ENCODE peak calls at places on chromosomes 5 and 9, in eight cellular contexts. One of them, this sample, is unnamed.

GRCh38 chr9:114031948-114032688 is 46.0 kb downstream of the AMBP start:
- DNase-seq in mammary epithelial cell: no peak
- DNase-seq in Peyer's patch: peak
- DNase-seq in body of pancreas: peak
- DNase-seq in endothelial cell of umbilical vein: no peak
- DNase-seq in CD8-positive, alpha-beta T cell: no peak
- DNase-seq in keratinocyte: no peak
- DNase-seq in lower leg skin: peak
- DNase-seq in this sample: no peak

GRCh38 chr9:111955048-111955447 is 58.4 kb downstream of the UGCG start:
- DNase-seq in mammary epithelial cell: no peak
- DNase-seq in Peyer's patch: no peak
- DNase-seq in body of pancreas: no peak
- DNase-seq in endothelial cell of umbilical vein: no peak
- DNase-seq in CD8-positive, alpha-beta T cell: no peak
- DNase-seq in keratinocyte: no peak
- DNase-seq in lower leg skin: no peak
- DNase-seq in this sample: no peak

GRCh38 chr5:6475626-6476312 is 27.1 kb downstream of the UBE2QL1 start:
- DNase-seq in mammary epithelial cell: no peak
- DNase-seq in Peyer's patch: no peak
- DNase-seq in body of pancreas: peak
- DNase-seq in endothelial cell of umbilical vein: no peak
- DNase-seq in CD8-positive, alpha-beta T cell: no peak
- DNase-seq in keratinocyte: no peak
- DNase-seq in lower leg skin: no peak
- DNase-seq in this sample: no peak

GRCh38 chr9:99249619-99250018 is 27.5 kb downstream of the SEC61B start:
- DNase-seq in mammary epithelial cell: no peak
- DNase-seq in Peyer's patch: no peak
- DNase-seq in body of pancreas: no peak
- DNase-seq in endothelial cell of umbilical vein: no peak
- DNase-seq in CD8-positive, alpha-beta T cell: no peak
- DNase-seq in keratinocyte: no peak
- DNase-seq in lower leg skin: no peak
- DNase-seq in this sample: no peak

GRCh38 chr9:75239176-75239575 is 150.9 kb downstream of the OSTF1 start:
- DNase-seq in mammary epithelial cell: peak
- DNase-seq in Peyer's patch: no peak
- DNase-seq in body of pancreas: peak
- DNase-seq in endothelial cell of umbilical vein: no peak
- DNase-seq in CD8-positive, alpha-beta T cell: no peak
- DNase-seq in keratinocyte: peak
- DNase-seq in lower leg skin: peak
- DNase-seq in this sample: no peak

GRCh38 chr5:167573274-167574127 is 717.9 kb upstream of the WWC1 start:
- DNase-seq in mammary epithelial cell: peak
- DNase-seq in Peyer's patch: no peak
- DNase-seq in body of pancreas: no peak
- DNase-seq in endothelial cell of umbilical vein: no peak
- DNase-seq in CD8-positive, alpha-beta T cell: no peak
- DNase-seq in keratinocyte: no peak
- DNase-seq in lower leg skin: no peak
- DNase-seq in this sample: no peak

GRCh38 chr5:158313027-158313738 is 454.2 kb upstream of the CLINT1 start:
- DNase-seq in mammary epithelial cell: no peak
- DNase-seq in Peyer's patch: no peak
- DNase-seq in body of pancreas: no peak
- DNase-seq in endothelial cell of umbilical vein: no peak
- DNase-seq in CD8-positive, alpha-beta T cell: no peak
- DNase-seq in keratinocyte: no peak
- DNase-seq in lower leg skin: no peak
- DNase-seq in this sample: no peak

GRCh38 chr9:89625721-89626687 is 21.2 kb downstream of the GADD45G start:
- DNase-seq in mammary epithelial cell: no peak
- DNase-seq in Peyer's patch: peak
- DNase-seq in body of pancreas: no peak
- DNase-seq in endothelial cell of umbilical vein: no peak
- DNase-seq in CD8-positive, alpha-beta T cell: no peak
- DNase-seq in keratinocyte: no peak
- DNase-seq in lower leg skin: no peak
- DNase-seq in this sample: no peak

GRCh38 chr5:111197523-111197922 is 26.7 kb upstream of the CAMK4 start:
- DNase-seq in mammary epithelial cell: no peak
- DNase-seq in Peyer's patch: no peak
- DNase-seq in body of pancreas: peak
- DNase-seq in endothelial cell of umbilical vein: no peak
- DNase-seq in CD8-positive, alpha-beta T cell: no peak
- DNase-seq in keratinocyte: no peak
- DNase-seq in lower leg skin: no peak
- DNase-seq in this sample: no peak

GRCh38 chr9:79687131-79687447 is 115.3 kb downstream of the TLE4 start:
- DNase-seq in mammary epithelial cell: no peak
- DNase-seq in Peyer's patch: no peak
- DNase-seq in body of pancreas: no peak
- DNase-seq in endothelial cell of umbilical vein: no peak
- DNase-seq in CD8-positive, alpha-beta T cell: peak
- DNase-seq in keratinocyte: no peak
- DNase-seq in lower leg skin: no peak
- DNase-seq in this sample: no peak

GRCh38 chr5:173602423-173602822 is 14.0 kb downstream of the BOD1 start:
- DNase-seq in mammary epithelial cell: no peak
- DNase-seq in Peyer's patch: no peak
- DNase-seq in body of pancreas: peak
- DNase-seq in endothelial cell of umbilical vein: no peak
- DNase-seq in CD8-positive, alpha-beta T cell: no peak
- DNase-seq in keratinocyte: no peak
- DNase-seq in lower leg skin: no peak
- DNase-seq in this sample: no peak

GRCh38 chr5:17157916-17158529 is 59.4 kb upstream of the BASP1 start:
- DNase-seq in mammary epithelial cell: peak
- DNase-seq in Peyer's patch: no peak
- DNase-seq in body of pancreas: no peak
- DNase-seq in endothelial cell of umbilical vein: peak
- DNase-seq in CD8-positive, alpha-beta T cell: no peak
- DNase-seq in keratinocyte: peak
- DNase-seq in lower leg skin: no peak
- DNase-seq in this sample: no peak

GRCh38 chr5:117093653-117094052 is 519.0 kb upstream of the SEMA6A start:
- DNase-seq in mammary epithelial cell: no peak
- DNase-seq in Peyer's patch: no peak
- DNase-seq in body of pancreas: no peak
- DNase-seq in endothelial cell of umbilical vein: no peak
- DNase-seq in CD8-positive, alpha-beta T cell: no peak
- DNase-seq in keratinocyte: no peak
- DNase-seq in lower leg skin: no peak
- DNase-seq in this sample: no peak

GRCh38 chr5:117098094-117098493 is 523.5 kb upstream of the SEMA6A start:
- DNase-seq in mammary epithelial cell: no peak
- DNase-seq in Peyer's patch: no peak
- DNase-seq in body of pancreas: no peak
- DNase-seq in endothelial cell of umbilical vein: no peak
- DNase-seq in CD8-positive, alpha-beta T cell: no peak
- DNase-seq in keratinocyte: no peak
- DNase-seq in lower leg skin: no peak
- DNase-seq in this sample: no peak

GRCh38 chr5:117095322-117095721 is 520.7 kb upstream of the SEMA6A start:
- DNase-seq in mammary epithelial cell: no peak
- DNase-seq in Peyer's patch: no peak
- DNase-seq in body of pancreas: no peak
- DNase-seq in endothelial cell of umbilical vein: no peak
- DNase-seq in CD8-positive, alpha-beta T cell: no peak
- DNase-seq in keratinocyte: no peak
- DNase-seq in lower leg skin: no peak
- DNase-seq in this sample: no peak

GRCh38 chr5:117094114-117094815 is 519.6 kb upstream of the SEMA6A start:
- DNase-seq in mammary epithelial cell: no peak
- DNase-seq in Peyer's patch: no peak
- DNase-seq in body of pancreas: no peak
- DNase-seq in endothelial cell of umbilical vein: no peak
- DNase-seq in CD8-positive, alpha-beta T cell: no peak
- DNase-seq in keratinocyte: no peak
- DNase-seq in lower leg skin: no peak
- DNase-seq in this sample: no peak

GRCh38 chr5:117095803-117096332 is 521.2 kb upstream of the SEMA6A start:
- DNase-seq in mammary epithelial cell: no peak
- DNase-seq in Peyer's patch: no peak
- DNase-seq in body of pancreas: no peak
- DNase-seq in endothelial cell of umbilical vein: no peak
- DNase-seq in CD8-positive, alpha-beta T cell: no peak
- DNase-seq in keratinocyte: no peak
- DNase-seq in lower leg skin: no peak
- DNase-seq in this sample: no peak
- TF ChIP-seq CTCF in mammary epithelial cell: no peak
- TF ChIP-seq CTCF in Peyer's patch: no peak
- TF ChIP-seq CTCF in body of pancreas: no peak
- TF ChIP-seq CTCF in endothelial cell of umbilical vein: no peak
- TF ChIP-seq CTCF in CD8-positive, alpha-beta T cell: no peak
- TF ChIP-seq CTCF in keratinocyte: no peak
- TF ChIP-seq CTCF in lower leg skin: no peak
- TF ChIP-seq CTCF in this sample: no peak

GRCh38 chr5:38401145-38401544 is 142.8 kb downstream of the EGFLAM start:
- DNase-seq in mammary epithelial cell: no peak
- DNase-seq in Peyer's patch: no peak
- DNase-seq in body of pancreas: no peak
- DNase-seq in endothelial cell of umbilical vein: no peak
- DNase-seq in CD8-positive, alpha-beta T cell: no peak
- DNase-seq in keratinocyte: no peak
- DNase-seq in lower leg skin: no peak
- DNase-seq in this sample: no peak

GRCh38 chr5:38408446-38409175 is 147.8 kb downstream of the LIFR start:
- DNase-seq in mammary epithelial cell: no peak
- DNase-seq in Peyer's patch: no peak
- DNase-seq in body of pancreas: no peak
- DNase-seq in endothelial cell of umbilical vein: no peak
- DNase-seq in CD8-positive, alpha-beta T cell: no peak
- DNase-seq in keratinocyte: no peak
- DNase-seq in lower leg skin: no peak
- DNase-seq in this sample: no peak

GRCh38 chr5:38404236-38404635 is 145.9 kb downstream of the EGFLAM start:
- DNase-seq in mammary epithelial cell: no peak
- DNase-seq in Peyer's patch: no peak
- DNase-seq in body of pancreas: no peak
- DNase-seq in endothelial cell of umbilical vein: no peak
- DNase-seq in CD8-positive, alpha-beta T cell: no peak
- DNase-seq in keratinocyte: no peak
- DNase-seq in lower leg skin: no peak
- DNase-seq in this sample: no peak

GRCh38 chr5:38403407-38403806 is 145.0 kb downstream of the EGFLAM start:
- DNase-seq in mammary epithelial cell: peak
- DNase-seq in Peyer's patch: no peak
- DNase-seq in body of pancreas: no peak
- DNase-seq in endothelial cell of umbilical vein: peak
- DNase-seq in CD8-positive, alpha-beta T cell: no peak
- DNase-seq in keratinocyte: no peak
- DNase-seq in lower leg skin: no peak
- DNase-seq in this sample: no peak

GRCh38 chr5:38404667-38405276 is 146.4 kb downstream of the EGFLAM start:
- DNase-seq in mammary epithelial cell: peak
- DNase-seq in Peyer's patch: no peak
- DNase-seq in body of pancreas: peak
- DNase-seq in endothelial cell of umbilical vein: no peak
- DNase-seq in CD8-positive, alpha-beta T cell: peak
- DNase-seq in keratinocyte: no peak
- DNase-seq in lower leg skin: no peak
- DNase-seq in this sample: no peak
- TF ChIP-seq CTCF in mammary epithelial cell: peak
- TF ChIP-seq CTCF in Peyer's patch: no peak
- TF ChIP-seq CTCF in body of pancreas: peak
- TF ChIP-seq CTCF in endothelial cell of umbilical vein: no peak
- TF ChIP-seq CTCF in CD8-positive, alpha-beta T cell: no peak
- TF ChIP-seq CTCF in keratinocyte: peak
- TF ChIP-seq CTCF in lower leg skin: no peak
- TF ChIP-seq CTCF in this sample: peak

GRCh38 chr5:56814963-56815656 is at the start of gene MAP3K1:
- DNase-seq in mammary epithelial cell: peak
- DNase-seq in Peyer's patch: peak
- DNase-seq in body of pancreas: peak
- DNase-seq in endothelial cell of umbilical vein: peak
- DNase-seq in CD8-positive, alpha-beta T cell: peak
- DNase-seq in keratinocyte: no peak
- DNase-seq in lower leg skin: peak
- DNase-seq in this sample: peak
- TF ChIP-seq CTCF in mammary epithelial cell: no peak
- TF ChIP-seq CTCF in Peyer's patch: no peak
- TF ChIP-seq CTCF in body of pancreas: peak
- TF ChIP-seq CTCF in endothelial cell of umbilical vein: peak
- TF ChIP-seq CTCF in CD8-positive, alpha-beta T cell: no peak
- TF ChIP-seq CTCF in keratinocyte: no peak
- TF ChIP-seq CTCF in lower leg skin: no peak
- TF ChIP-seq CTCF in this sample: no peak

GRCh38 chr5:148866024-148866423 is 39.6 kb downstream of the ADRB2 start:
- DNase-seq in mammary epithelial cell: no peak
- DNase-seq in Peyer's patch: no peak
- DNase-seq in body of pancreas: no peak
- DNase-seq in endothelial cell of umbilical vein: no peak
- DNase-seq in CD8-positive, alpha-beta T cell: no peak
- DNase-seq in keratinocyte: no peak
- DNase-seq in lower leg skin: no peak
- DNase-seq in this sample: no peak

GRCh38 chr5:148860599-148860998 is 34.2 kb downstream of the ADRB2 start:
- DNase-seq in mammary epithelial cell: peak
- DNase-seq in Peyer's patch: no peak
- DNase-seq in body of pancreas: no peak
- DNase-seq in endothelial cell of umbilical vein: no peak
- DNase-seq in CD8-positive, alpha-beta T cell: no peak
- DNase-seq in keratinocyte: no peak
- DNase-seq in lower leg skin: no peak
- DNase-seq in this sample: no peak

GRCh38 chr5:148858547-148858946 is 32.1 kb downstream of the ADRB2 start:
- DNase-seq in mammary epithelial cell: no peak
- DNase-seq in Peyer's patch: no peak
- DNase-seq in body of pancreas: no peak
- DNase-seq in endothelial cell of umbilical vein: no peak
- DNase-seq in CD8-positive, alpha-beta T cell: no peak
- DNase-seq in keratinocyte: no peak
- DNase-seq in lower leg skin: no peak
- DNase-seq in this sample: no peak

DNA sequence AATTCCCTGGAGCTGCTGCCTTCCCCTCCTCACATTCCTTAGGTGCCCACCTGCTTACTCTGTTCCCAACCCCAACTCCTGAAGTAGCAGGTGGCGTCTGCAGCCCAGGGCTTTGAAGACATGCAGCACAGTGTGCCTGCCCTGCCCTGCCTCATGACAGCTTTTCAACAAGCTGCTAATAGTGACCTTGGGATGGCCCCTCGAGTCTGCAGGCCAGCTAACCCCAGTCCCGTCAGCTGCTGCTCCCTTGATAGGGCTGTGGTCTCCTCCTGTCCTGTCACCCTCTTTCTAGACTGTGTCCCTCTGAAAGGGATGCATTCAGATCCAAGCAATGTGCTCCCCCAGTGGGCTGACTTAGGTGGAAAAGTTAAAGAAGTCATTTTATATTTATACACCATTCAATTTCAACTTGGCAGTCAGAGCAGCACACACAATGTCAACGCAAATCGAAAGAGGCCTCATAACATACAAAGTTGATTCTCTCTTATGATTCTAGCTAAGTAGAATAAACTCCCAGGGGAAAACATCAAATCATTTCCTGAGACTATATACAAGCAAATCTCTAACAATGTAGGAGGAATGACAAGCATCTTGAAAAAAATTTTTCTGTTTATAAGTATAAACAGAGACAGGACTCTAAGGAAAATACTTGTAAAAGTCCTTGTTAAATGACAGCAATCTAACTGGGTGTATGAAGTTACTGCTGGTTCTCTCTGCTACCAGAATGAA is 37.9 kb downstream of the ADRB2 start:
- DNase-seq in mammary epithelial cell: no peak
- DNase-seq in Peyer's patch: no peak
- DNase-seq in body of pancreas: no peak
- DNase-seq in endothelial cell of umbilical vein: peak
- DNase-seq in CD8-positive, alpha-beta T cell: no peak
- DNase-seq in keratinocyte: no peak
- DNase-seq in lower leg skin: no peak
- DNase-seq in this sample: no peak
- TF ChIP-seq CTCF in mammary epithelial cell: no peak
- TF ChIP-seq CTCF in Peyer's patch: no peak
- TF ChIP-seq CTCF in body of pancreas: no peak
- TF ChIP-seq CTCF in endothelial cell of umbilical vein: no peak
- TF ChIP-seq CTCF in CD8-positive, alpha-beta T cell: no peak
- TF ChIP-seq CTCF in keratinocyte: no peak
- TF ChIP-seq CTCF in lower leg skin: no peak
- TF ChIP-seq CTCF in this sample: no peak